ENCODE peak calls at places on chromosomes 3 and 15, in nine cellular contexts. R is COR-L47, D is NCI-H748 treated with DMSO at 0.1 percent for 48 hours, B is HFFc6, E is posterior vena cava, V is stomach, L is hepatocyte, Q is heart right ventricle, Y is fibroblast of villous mesenchyme. M is an unnamed sample.

GRCh38 chr3:116153174-116153573 is 292.1 kb downstream of the LSAMP start:
- DNase-seq in R (no peak), D (no peak), B (no peak), E (no peak), V (no peak), L (no peak), Q (no peak), Y (no peak), M (no peak)

GRCh38 chr3:43257850-43258249 is 28.5 kb upstream of the SNRK start:
- DNase-seq in R (no peak), D (no peak), B (no peak), E (no peak), V (no peak), L (no peak), Q (no peak), Y (no peak), M (no peak)

GRCh38 chr3:129985113-129985512 is 10.6 kb downstream of the TRH start:
- DNase-seq in R (peak; percentile 92), D (peak; percentile 77), B (no peak), E (no peak), V (no peak), L (no peak), Q (no peak), Y (no peak), M (no peak)

GRCh38 chr15:37819191-37819590 is 115.2 kb upstream of the TMCO5A start:
- DNase-seq in R (no peak), D (no peak), B (peak; percentile 14), E (no peak), V (no peak), L (no peak), Q (no peak), Y (no peak), M (no peak)

GRCh38 chr3:71551286-71551919 is 32.1 kb downstream of the FOXP1 start:
- DNase-seq in R (no peak), D (no peak), B (peak; percentile 79), E (no peak), V (no peak), L (no peak), Q (no peak), Y (peak; percentile 45), M (no peak)

GRCh38 chr3:196792771-196793170 is 53.1 kb downstream of the PAK2 start:
- DNase-seq in R (no peak), D (no peak), B (peak; percentile 10), E (no peak), V (no peak), L (peak; percentile 40), Q (no peak), Y (peak; percentile 60), M (no peak)

GRCh38 chr15:61689067-61689466 is 371.2 kb downstream of the VPS13C start:
- DNase-seq in R (no peak), D (no peak), B (no peak), E (no peak), V (no peak), L (no peak), Q (no peak), Y (no peak), M (no peak)

GRCh38 chr3:37985637-37986320 is 4.8 kb upstream of the VILL start:
- DNase-seq in R (no peak), D (no peak), B (no peak), E (no peak), V (peak; percentile 94), L (no peak), Q (peak; percentile 42), Y (peak; percentile 43), M (peak; percentile 33)

GRCh38 chr3:32391643-32392529 is at the start of gene CMTM7:
- DNase-seq in R (no peak), D (no peak), B (peak; percentile 44), E (peak; percentile 90), V (peak; percentile 79), L (peak; percentile 81), Q (peak; percentile 73), Y (peak; percentile 66), M (peak; percentile 93)

M was measured in spleen.